ENCODE peak calls at places on chromosomes 3 and 15, in four cellular contexts. I, C, G and Y are unnamed samples.

GRCh38 chr3:67610458-67610857 is 44.0 kb downstream of the SUCLG2 start:
- DNase-seq in I (no peak), G (peak; percentile 35), C (no peak), Y (no peak)

GRCh38 chr15:89335289-89336041 is 841 bp upstream of the POLG start:
- DNase-seq in C (peak; percentile 40), G (peak; percentile 10), I (peak; percentile 63), Y (no peak)

GRCh38 chr3:8085498-8085897 is 416.1 kb upstream of the LMCD1 start:
- DNase-seq in I (no peak), C (no peak), G (no peak), Y (no peak)

GRCh38 chr3:15750143-15750542 is 47.6 kb downstream of the ANKRD28 start:
- DNase-seq in C (no peak), G (no peak), I (no peak), Y (no peak)

GRCh38 chr3:101072299-101072698 is 79.1 kb upstream of the ABI3BP start:
- DNase-seq in G (no peak), I (no peak), C (no peak), Y (no peak)

GRCh38 chr15:66711260-66711659 is 9.2 kb downstream of the SMAD6 start:
- DNase-seq in G (no peak), I (no peak), C (no peak), Y (no peak)

GRCh38 chr15:95940431-95940985 is 390.0 kb upstream of the NR2F2 start:
- DNase-seq in G (no peak), I (no peak), C (no peak), Y (no peak)

GRCh38 chr15:91279481-91279880 is 179.4 kb downstream of the SV2B start:
- DNase-seq in G (no peak), I (no peak), C (no peak), Y (no peak)

GRCh38 chr3:100005670-100006393 is 108.5 kb downstream of the FILIP1L start:
- DNase-seq in G (no peak), I (no peak), C (no peak), Y (no peak)

GRCh38 chr3:9902372-9903237 is at the start of gene IL17RE:
- DNase-seq in G (peak; percentile 41), C (peak; percentile 67), I (no peak), Y (no peak)

GRCh38 chr15:42499888-42500609 is 4.6 kb downstream of the SNAP23 start:
- DNase-seq in C (peak; percentile 33), G (no peak), I (no peak), Y (peak; percentile 50)

GRCh38 chr3:25915673-25916072 is 125.8 kb downstream of the OXSM start:
- DNase-seq in C (no peak), G (no peak), I (no peak), Y (no peak)

GRCh38 chr3:158791259-158791920 is 10.5 kb upstream of the MFSD1 start:
- DNase-seq in G (peak; percentile 58), C (peak; percentile 45), I (no peak), Y (peak; percentile 90)

GRCh38 chr3:178097576-178097975 is 438.7 kb upstream of the KCNMB2 start:
- DNase-seq in G (no peak), I (no peak), C (no peak), Y (peak; percentile 98)

GRCh38 chr3:39454818-39455217 is 12.7 kb upstream of the MOBP start:
- DNase-seq in G (no peak), C (no peak), I (no peak), Y (no peak)

GRCh38 chr3:186209810-186210752 is 101.2 kb upstream of the ETV5 start:
- DNase-seq in G (peak; percentile 84), I (peak; percentile 76), C (peak; percentile 50), Y (no peak)

GRCh38 chr15:29061746-29062660 is 176.2 kb downstream of the APBA2 start:
- DNase-seq in I (no peak), C (peak; percentile 22), G (no peak), Y (no peak)

GRCh38 chr15:34837246-34838016 is 42.1 kb upstream of the ACTC1 start:
- DNase-seq in I (no peak), C (no peak), G (no peak), Y (peak; percentile 32)

GRCh38 chr15:35066094-35066493 is 19.0 kb downstream of the NANOGP8 start:
- DNase-seq in I (no peak), C (no peak), G (no peak), Y (no peak)

DNA sequence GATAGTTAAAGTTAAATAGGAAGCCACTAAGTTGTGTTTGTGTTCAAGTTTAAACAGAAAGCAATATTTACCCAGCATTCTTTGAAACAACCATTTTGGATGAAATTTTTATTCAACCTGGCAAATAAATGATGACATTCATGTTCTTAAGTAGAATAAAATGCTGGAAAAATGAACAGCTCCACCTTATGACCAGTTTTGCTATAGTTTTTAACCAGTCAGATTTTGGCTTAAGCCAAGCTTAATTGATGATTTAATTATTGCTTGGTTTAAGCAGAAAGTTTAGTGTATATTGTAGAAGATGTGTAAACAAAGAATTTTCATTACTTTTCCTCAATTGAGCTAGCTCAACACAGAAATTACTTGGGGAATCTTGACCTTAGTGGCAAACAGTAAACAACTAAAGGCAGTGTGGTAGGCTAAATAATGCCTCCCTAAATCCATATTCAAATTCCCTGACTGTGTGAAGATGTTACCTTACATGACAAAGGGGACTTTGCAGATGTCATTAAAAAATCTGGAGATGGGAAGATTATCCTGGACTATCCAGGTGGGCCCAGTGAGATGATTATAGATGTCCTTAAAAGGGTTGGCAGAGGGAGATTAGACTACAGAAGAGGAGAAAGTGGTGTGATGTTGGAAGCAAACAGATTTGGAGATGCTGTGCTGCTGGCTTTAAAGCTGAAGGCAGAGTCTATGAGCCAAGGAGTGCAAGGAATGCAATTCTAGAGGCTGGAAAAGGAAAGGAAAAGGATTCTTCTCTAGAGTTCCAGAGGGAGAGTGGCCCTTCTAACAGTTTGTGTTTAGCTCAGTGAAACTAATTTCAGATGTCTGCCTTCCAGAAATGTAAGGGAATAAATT is 448.6 kb upstream of the GOLIM4 start:
- DNase-seq in C (no peak), G (no peak), I (no peak), Y (peak; percentile 1)
- TF ChIP-seq CTCF in C (no peak), G (no peak), I (no peak), Y (no peak)

GRCh38 chr15:92805080-92805708 is 94.9 kb upstream of the CHD2 start:
- DNase-seq in I (no peak), G (no peak), C (no peak), Y (no peak)
- H3K27ac ChIP-seq in I (peak overlapping the region; percentile 92), G (peak overlapping the region; percentile 90), C (peak overlapping the region; percentile 99), Y (no peak overlapping the region)

GRCh38 chr15:52261498-52262242 is 33.9 kb downstream of the MYO5C start:
- DNase-seq in I (peak; percentile 63), C (no peak), G (no peak), Y (peak; percentile 91)
- TF ChIP-seq CTCF in I (no peak), C (no peak), G (no peak), Y (no peak)

GRCh38 chr3:87082806-87083440 is 92.0 kb upstream of the VGLL3 start:
- DNase-seq in C (no peak), G (peak; percentile 34), I (no peak), Y (peak; percentile 67)

GRCh38 chr3:87084868-87085267 is 93.9 kb upstream of the VGLL3 start:
- DNase-seq in I (no peak), C (no peak), G (no peak), Y (peak; percentile 40)

GRCh38 chr3:87088984-87089841 is 98.3 kb upstream of the VGLL3 start:
- DNase-seq in G (no peak), I (peak; percentile 78), C (no peak), Y (peak; percentile 93)

GRCh38 chr3:87088366-87088983 is 97.5 kb upstream of the VGLL3 start:
- DNase-seq in G (no peak), C (no peak), I (no peak), Y (peak; percentile 26)
- H3K27ac ChIP-seq in G (no peak overlapping the region), C (no peak overlapping the region), I (peak overlapping the region; percentile 67), Y (no peak overlapping the region)